ENCODE peak calls at places on chromosome 19, in four cellular contexts. S is H1, I is H9, X is neuronal stem cell. P is an unnamed sample.
A peak's percentile ranks its signal among the peaks of the same experiment; 100 is the strongest.

GRCh38 chr19:48000846-48001245 is 6.4 kb downstream of the ELSPBP1 start:
- DNase-seq in S (no peak), I (no peak), X (no peak), P (no peak)

GRCh38 chr19:28563964-28564914 is 648.7 kb downstream of the UQCRFS1 start:
- DNase-seq in S (no peak), I (no peak), X (no peak), P (no peak)

GRCh38 chr19:53519431-53519830 is 18.5 kb upstream of the ZNF331 start:
- DNase-seq in S (no peak), I (no peak), X (no peak), P (no peak)

GRCh38 chr19:6521718-6522646 is 8.8 kb upstream of the TNFSF9 start:
- DNase-seq in S (no peak), I (no peak), X (no peak), P (no peak)

GRCh38 chr19:13234518-13234917 is 84.3 kb downstream of the IER2 start:
- DNase-seq in S (peak; percentile 31), I (peak; percentile 76), X (no peak), P (peak; percentile 10)

GRCh38 chr19:6509118-6509971 is 7.2 kb upstream of the TUBB4A start:
- DNase-seq in S (no peak), I (no peak), X (no peak), P (no peak)

GRCh38 chr19:40802300-40803169 is 3.5 kb downstream of the EGLN2 start:
- DNase-seq in S (no peak), I (no peak), X (no peak), P (no peak)

GRCh38 chr19:5913739-5914357 is at the start of gene CAPS:
- DNase-seq in S (no peak), I (no peak), X (no peak), P (no peak)

GRCh38 chr19:57759096-57759495 is 10.4 kb upstream of the ZNF586 start:
- DNase-seq in S (no peak), I (no peak), X (no peak), P (no peak)

GRCh38 chr19:18339703-18340102 is 695 bp upstream of the PGPEP1 start:
- DNase-seq in S (no peak), I (peak; percentile 64), X (no peak), P (peak; percentile 61)

DNA sequence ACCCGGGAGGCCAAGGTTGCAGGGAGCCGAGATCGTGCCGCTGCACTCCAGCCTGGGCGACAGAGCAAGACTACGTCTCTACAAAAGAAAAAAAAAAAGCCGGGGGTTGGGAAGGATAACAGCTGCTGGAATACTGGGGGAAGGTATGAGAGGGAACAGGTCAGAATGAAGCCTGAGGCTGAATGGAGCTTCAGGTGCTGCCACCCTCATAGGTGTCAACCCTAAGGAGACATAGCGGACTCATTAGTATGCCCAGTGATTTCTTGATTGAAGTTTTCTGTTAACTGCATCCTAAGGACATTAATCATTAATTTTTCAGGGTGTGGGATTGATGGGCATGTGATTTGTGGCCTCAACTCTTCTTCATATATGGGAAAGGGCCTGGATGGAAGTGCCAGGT is 6.0 kb downstream of the SMARCA4 start:
- DNase-seq in S (no peak), I (no peak), X (no peak), P (no peak)
- H3K4me1 ChIP-seq in S (peaks cover 12% of the 10 kb centered on the region), I (no peaks in the 10 kb centered on the region), X (peaks cover 14% of the 10 kb centered on the region), P (peaks cover 28% of the 10 kb centered on the region)

GRCh38 chr19:49758292-49758691 is 4.8 kb downstream of the TSKS start:
- DNase-seq in S (no peak), I (no peak), X (no peak), P (peak; percentile 71)
- H2BK12ac ChIP-seq in S (no peak overlapping the region), I (no peak overlapping the region), X (peak overlapping the region; percentile 41), P (no peak overlapping the region)

DNA sequence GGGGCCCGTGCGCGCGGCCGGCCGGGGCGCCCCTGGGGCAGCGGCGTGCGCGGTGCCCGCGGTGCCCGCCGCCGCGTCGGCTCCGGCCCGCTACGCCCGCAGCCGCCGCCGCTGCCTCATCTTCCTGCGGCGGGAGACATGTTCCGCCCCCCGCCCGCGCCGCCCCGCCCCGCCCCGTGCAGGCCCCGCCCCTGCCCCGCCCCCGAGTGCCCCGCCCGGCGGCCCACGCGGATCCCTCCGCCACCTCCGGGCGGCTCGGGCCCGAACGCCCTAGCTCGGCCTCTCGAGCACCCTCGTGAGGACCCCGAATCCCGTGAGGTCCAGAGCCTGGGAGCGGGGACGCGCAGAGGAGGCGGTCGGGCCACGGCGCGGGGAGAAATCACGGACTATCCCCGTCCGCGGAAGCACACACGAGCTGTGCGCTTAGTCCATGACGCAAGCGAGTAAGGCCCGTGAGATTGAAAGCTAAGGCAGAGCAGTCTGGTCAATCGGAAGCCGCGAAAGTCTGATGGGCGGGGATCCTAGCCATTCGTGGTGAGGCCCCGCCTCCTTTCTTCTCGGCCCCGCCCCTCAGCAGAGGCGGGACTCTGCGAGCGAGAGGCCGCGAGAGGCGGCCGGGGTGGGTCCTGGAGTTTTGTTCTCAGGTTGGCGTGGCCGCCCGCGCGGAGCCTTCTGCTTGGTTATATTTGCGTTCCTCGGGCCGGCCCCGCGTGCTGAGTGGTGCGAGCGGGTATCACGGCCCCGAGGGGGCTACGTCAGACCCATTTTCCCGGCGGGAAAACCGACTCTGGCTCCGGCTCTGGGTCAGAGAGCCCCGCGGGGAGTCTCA is at the start of gene TCF3:
- DNase-seq in S (peak; percentile 98), I (peak; percentile 97), X (peak; percentile 100), P (peak; percentile 99)
- H2BK15ac ChIP-seq in S (no peak within 1 kb of the TSS), I (no peak within 1 kb of the TSS), X (peak within 1 kb of the TSS; percentile 49), P (peak within 1 kb of the TSS; percentile 99)

GRCh38 chr19:14533450-14533849 is 4.1 kb downstream of the TECR start:
- DNase-seq in S (no peak), I (no peak), X (no peak), P (no peak)
- H3K4me1 ChIP-seq in S (peaks cover 6% of the 10 kb centered on the region), I (no peaks in the 10 kb centered on the region), X (peaks cover 7% of the 10 kb centered on the region), P (peaks cover 23% of the 10 kb centered on the region)

GRCh38 chr19:29842471-29843179 is 30.8 kb downstream of the CCNE1 start:
- DNase-seq in S (no peak), I (no peak), X (no peak), P (no peak)

GRCh38 chr19:29841559-29842367 is 30.0 kb downstream of the CCNE1 start:
- DNase-seq in S (no peak), I (peak; percentile 78), X (peak; percentile 29), P (peak; percentile 89)

GRCh38 chr19:29841209-29841558 is 29.4 kb downstream of the CCNE1 start:
- DNase-seq in S (no peak), I (no peak), X (no peak), P (peak; percentile 53)

GRCh38 chr19:29837448-29837961 is 25.7 kb downstream of the CCNE1 start:
- DNase-seq in S (no peak), I (no peak), X (no peak), P (no peak)

DNA sequence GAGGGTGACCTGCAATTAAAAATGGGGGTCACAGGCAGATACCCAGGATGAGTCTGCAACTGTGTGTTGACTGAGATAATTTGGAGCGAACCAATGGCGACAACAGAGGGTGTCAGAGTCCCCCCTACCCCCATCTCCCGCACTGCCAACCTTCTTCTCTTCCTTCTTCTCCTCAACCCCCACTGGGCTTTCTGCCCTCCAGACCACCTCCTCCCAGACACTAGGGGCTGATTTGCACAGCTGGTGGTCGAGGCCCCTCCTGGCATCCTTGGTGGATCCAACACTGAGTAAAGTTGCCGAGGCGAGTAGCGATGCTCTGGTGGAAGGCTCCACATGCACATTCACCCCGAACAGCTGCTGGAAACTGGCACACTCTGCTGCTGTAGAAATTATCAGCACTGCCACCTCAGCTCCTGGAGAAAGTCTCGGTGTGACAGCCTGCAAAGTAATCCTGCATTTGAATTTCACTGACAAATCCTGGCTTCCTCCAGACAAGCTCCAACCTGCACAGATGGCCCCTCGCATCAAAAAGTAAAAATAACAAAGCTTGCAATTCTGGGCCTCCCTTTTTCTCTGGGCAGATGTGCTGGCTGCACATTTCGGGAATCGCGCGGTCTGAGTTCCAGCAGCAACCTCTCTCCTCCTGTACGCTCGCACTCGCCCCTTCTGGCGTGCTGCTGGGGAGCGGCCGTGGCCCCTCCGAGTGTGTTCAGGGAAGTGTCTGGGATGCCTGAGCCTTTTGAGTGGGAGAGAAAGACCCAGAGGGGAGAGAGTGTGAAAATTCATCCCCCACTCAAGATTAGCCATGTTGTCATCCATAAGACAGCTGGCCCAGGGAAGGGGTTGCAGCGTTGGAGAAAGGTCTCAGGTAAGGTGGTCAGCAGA is 28.5 kb downstream of the CCNE1 start:
- DNase-seq in S (no peak), I (no peak), X (no peak), P (no peak)
- H2BK12ac ChIP-seq in S (no peak overlapping the region), I (no peak overlapping the region), X (no peak overlapping the region), P (peak overlapping the region; percentile 30)

GRCh38 chr19:45424191-45425058 is 708 bp upstream of the ERCC1 start:
- DNase-seq in S (no peak), I (peak; percentile 86), X (no peak), P (peak; percentile 99)
- H2BK15ac ChIP-seq in S (peak overlapping the region; percentile 97), I (no peak overlapping the region), X (peak overlapping the region; percentile 15), P (peak overlapping the region; percentile 29)

GRCh38 chr19:45812297-45812696 is 2.8 kb downstream of the RSPH6A start:
- DNase-seq in S (no peak), I (no peak), X (no peak), P (no peak)
- H3K4me1 ChIP-seq in S (peaks cover 10% of the 10 kb centered on the region), I (no peaks in the 10 kb centered on the region), X (peaks cover 15% of the 10 kb centered on the region), P (peaks cover 40% of the 10 kb centered on the region)

GRCh38 chr19:51433092-51433491 is 15.7 kb upstream of the SIGLEC10 start:
- DNase-seq in S (no peak), I (no peak), X (no peak), P (no peak)

GRCh38 chr19:51427220-51427619 is 9.8 kb upstream of the SIGLEC10 start:
- DNase-seq in S (no peak), I (no peak), X (no peak), P (no peak)

GRCh38 chr19:51431124-51431523 is 13.7 kb upstream of the SIGLEC10 start:
- DNase-seq in S (no peak), I (no peak), X (no peak), P (no peak)
- H2BK12ac ChIP-seq in S (no peak overlapping the region), I (no peak overlapping the region), X (no peak overlapping the region), P (no peak overlapping the region)